ENCODE peak calls at places on chromosomes 11 and 22, in six cellular contexts. N is fibroblast of lung; R is heart right ventricle; Z is CD8-positive, alpha-beta memory T cell; K is lung; O is body of pancreas. J is an unnamed sample. For H3K27me3 and H3K4me1, the result is how much of the 10 kb centered on the place peaks cover.

GRCh38 chr22:42696331-42696967 is 24.2 kb downstream of the A4GALT start:
- DNase-seq in K (no peak), O (no peak), Z (no peak), R (no peak), N (no peak), J (no peak)

GRCh38 chr22:27690596-27690995 is 111.0 kb downstream of the MN1 start:
- DNase-seq in N (no peak), Z (no peak), K (no peak), O (no peak), R (no peak), J (no peak)

GRCh38 chr22:43293661-43294392 is 49.3 kb downstream of the SCUBE1 start:
- DNase-seq in R (peak), Z (no peak), N (no peak), O (no peak), K (peak), J (peak)

GRCh38 chr11:130780437-130780836 is 135.8 kb downstream of the SNX19 start:
- DNase-seq in Z (no peak), R (no peak), K (no peak), N (no peak), O (no peak), J (no peak)

GRCh38 chr22:29041408-29041807 is 20.2 kb downstream of the C22orf31 start:
- DNase-seq in R (no peak), Z (no peak), K (peak), N (peak), O (no peak), J (no peak)

GRCh38 chr22:22772396-22772795 is 115.2 kb upstream of the IGLL5 start:
- DNase-seq in O (no peak), Z (no peak), N (no peak), K (no peak), R (no peak), J (no peak)

GRCh38 chr11:76857776-76858461 is 2.8 kb upstream of the ACER3 start:
- DNase-seq in R (no peak), O (no peak), N (no peak), K (no peak), Z (no peak), J (no peak)

GRCh38 chr11:33703234-33703633 is 2.6 kb upstream of the C11orf91 start:
- DNase-seq in O (no peak), Z (no peak), N (no peak), K (no peak), R (no peak), J (no peak)

GRCh38 chr11:19980957-19981669 is 179.2 kb downstream of the DBX1 start:
- DNase-seq in O (peak), Z (no peak), K (no peak), N (peak), R (no peak), J (peak)

GRCh38 chr11:83508804-83509203 is 222.6 kb upstream of the CCDC90B start:
- DNase-seq in K (no peak), R (no peak), O (no peak), N (no peak), Z (no peak), J (peak)

GRCh38 chr22:20206709-20207215 is 55.9 kb upstream of the CCDC188 start:
- DNase-seq in Z (no peak), K (no peak), N (no peak), R (no peak), O (peak), J (no peak)

GRCh38 chr11:88174627-88175003 is 628 bp downstream of the RAB38 start:
- DNase-seq in N (peak), Z (no peak), R (peak), K (peak), O (peak), J (no peak)

GRCh38 chr11:3094223-3094824 is 37.1 kb upstream of the CARS1 start:
- DNase-seq in Z (no peak), K (no peak), R (no peak), N (no peak), O (no peak), J (no peak)

GRCh38 chr11:113091578-113091844 is 130.3 kb downstream of the NCAM1 start:
- DNase-seq in K (no peak), R (no peak), O (no peak), Z (no peak), N (no peak), J (no peak)

GRCh38 chr11:75344186-75344585 is 7.3 kb downstream of the ARRB1 start:
- DNase-seq in N (no peak), K (no peak), O (no peak), Z (no peak), R (no peak), J (no peak)

GRCh38 chr11:47269002-47269828 is 718 bp upstream of the MADD start:
- DNase-seq in N (peak), K (peak), R (peak), Z (peak), O (peak), J (peak)

GRCh38 chr11:112784323-112785073 is 176.7 kb upstream of the NCAM1 start:
- DNase-seq in O (peak), K (no peak), N (peak), R (peak), Z (no peak), J (no peak)

GRCh38 chr22:37750596-37751162 is 53.8 kb downstream of the TRIOBP start:
- DNase-seq in N (no peak), R (no peak), Z (no peak), K (no peak), O (no peak), J (no peak)

GRCh38 chr11:102925988-102926387 is 29.5 kb downstream of the MMP13 start:
- DNase-seq in N (no peak), R (no peak), O (no peak), K (no peak), Z (no peak), J (no peak)

GRCh38 chr22:43417555-43417954 is 5.7 kb downstream of the MPPED1 start:
- DNase-seq in N (no peak), R (no peak), K (no peak), O (no peak), Z (no peak), J (no peak)

GRCh38 chr11:111561801-111562325 is 21.3 kb downstream of the LAYN start:
- DNase-seq in O (no peak), Z (no peak), N (peak), R (no peak), K (no peak), J (no peak)

GRCh38 chr22:46764779-46765485 is 2.5 kb downstream of the TBC1D22A start:
- DNase-seq in N (no peak), Z (no peak), O (peak), R (no peak), K (no peak), J (no peak)

GRCh38 chr22:36541831-36542391 is 12.9 kb upstream of the EIF3D start:
- DNase-seq in K (no peak), R (no peak), Z (no peak), O (no peak), N (peak), J (no peak)

GRCh38 chr11:60810583-60810982 is 25.4 kb downstream of the MS4A10 start:
- DNase-seq in O (no peak), Z (no peak), N (no peak), K (no peak), R (no peak), J (no peak)

GRCh38 chr22:45196926-45197605 is 33.3 kb downstream of the NUP50 start:
- DNase-seq in N (no peak), K (no peak), R (no peak), Z (no peak), O (no peak), J (no peak)

GRCh38 chr11:111612211-111612610 is 10.0 kb downstream of the SIK2 start:
- DNase-seq in Z (no peak), R (no peak), K (no peak), N (peak), O (no peak), J (no peak)

GRCh38 chr22:24486501-24486921 is 8.6 kb upstream of the UPB1 start:
- DNase-seq in R (no peak), O (no peak), N (peak), Z (no peak), K (no peak), J (no peak)

GRCh38 chr22:30324008-30324730 is 2.6 kb downstream of the TBC1D10A start:
- DNase-seq in R (no peak), N (peak), O (no peak), K (no peak), Z (peak), J (no peak)
- H3K4me3 ChIP-seq in R (peak), N (peak), O (no peak), K (no peak), Z (peak), J (no peak)

GRCh38 chr11:1728281-1728680 is 22.1 kb downstream of the IFITM10 start:
- DNase-seq in N (no peak), K (no peak), O (no peak), Z (no peak), R (no peak), J (no peak)

GRCh38 chr11:1727861-1728260 is 22.5 kb downstream of the IFITM10 start:
- DNase-seq in R (no peak), N (no peak), K (no peak), Z (no peak), O (no peak), J (no peak)

GRCh38 chr11:1730230-1730629 is 20.2 kb downstream of the IFITM10 start:
- DNase-seq in N (no peak), K (no peak), R (no peak), Z (no peak), O (no peak), J (no peak)

GRCh38 chr11:1728931-1729691 is 21.3 kb downstream of the IFITM10 start:
- DNase-seq in N (no peak), K (no peak), R (no peak), O (no peak), Z (no peak), J (peak)

GRCh38 chr11:1729692-1730011 is 20.7 kb downstream of the IFITM10 start:
- DNase-seq in O (no peak), K (no peak), N (no peak), Z (no peak), R (no peak), J (no peak)
- H3K27me3 ChIP-seq in O (under half), K (under half), N (under half), Z (under half), R (half or more), J (under half)

GRCh38 chr11:5269715-5270147 is at the start of gene HBE1:
- DNase-seq in K (no peak), R (no peak), N (no peak), O (no peak), Z (no peak), J (no peak)

GRCh38 chr11:5265832-5266231 is 3.9 kb downstream of the HBE1 start:
- DNase-seq in R (no peak), N (no peak), Z (no peak), K (no peak), O (no peak), J (no peak)

GRCh38 chr11:5267033-5267563 is 2.6 kb downstream of the HBE1 start:
- DNase-seq in Z (no peak), O (no peak), K (no peak), R (no peak), N (no peak), J (no peak)

GRCh38 chr11:5272395-5273017 is 2.8 kb upstream of the HBE1 start:
- DNase-seq in N (no peak), R (no peak), O (no peak), K (no peak), Z (no peak), J (no peak)

DNA sequence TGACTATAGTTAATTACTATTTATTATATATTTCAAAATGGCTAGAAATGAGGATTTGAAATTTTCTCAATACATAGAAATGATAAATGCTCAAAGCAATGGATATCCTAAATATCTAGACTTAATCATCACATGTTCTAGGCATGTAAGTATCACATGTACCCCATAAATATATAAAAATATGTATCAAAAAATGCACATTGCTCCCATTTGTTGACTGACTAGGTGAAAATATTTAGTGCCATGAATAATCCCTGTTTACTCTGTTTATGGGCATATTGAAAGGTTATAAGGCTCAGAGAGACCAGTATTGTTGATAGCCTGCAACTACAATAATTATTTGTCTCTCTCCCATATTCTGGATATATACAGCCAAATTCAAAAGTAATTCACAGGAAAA is 3.1 kb downstream of the HBE1 start:
- DNase-seq in O (no peak), R (no peak), N (no peak), Z (no peak), K (no peak), J (no peak)
- H3K4me1 ChIP-seq in O (under half), R (under half), N (under half), Z (under half), K (under half), J (under half)

GRCh38 chr11:125081098-125081798 is 18.1 kb downstream of the SLC37A2 start:
- DNase-seq in R (no peak), Z (no peak), N (no peak), K (no peak), O (no peak), J (no peak)
- H3K4me3 ChIP-seq in R (no peak), Z (no peak), N (no peak), K (no peak), O (no peak), J (no peak)

DNA sequence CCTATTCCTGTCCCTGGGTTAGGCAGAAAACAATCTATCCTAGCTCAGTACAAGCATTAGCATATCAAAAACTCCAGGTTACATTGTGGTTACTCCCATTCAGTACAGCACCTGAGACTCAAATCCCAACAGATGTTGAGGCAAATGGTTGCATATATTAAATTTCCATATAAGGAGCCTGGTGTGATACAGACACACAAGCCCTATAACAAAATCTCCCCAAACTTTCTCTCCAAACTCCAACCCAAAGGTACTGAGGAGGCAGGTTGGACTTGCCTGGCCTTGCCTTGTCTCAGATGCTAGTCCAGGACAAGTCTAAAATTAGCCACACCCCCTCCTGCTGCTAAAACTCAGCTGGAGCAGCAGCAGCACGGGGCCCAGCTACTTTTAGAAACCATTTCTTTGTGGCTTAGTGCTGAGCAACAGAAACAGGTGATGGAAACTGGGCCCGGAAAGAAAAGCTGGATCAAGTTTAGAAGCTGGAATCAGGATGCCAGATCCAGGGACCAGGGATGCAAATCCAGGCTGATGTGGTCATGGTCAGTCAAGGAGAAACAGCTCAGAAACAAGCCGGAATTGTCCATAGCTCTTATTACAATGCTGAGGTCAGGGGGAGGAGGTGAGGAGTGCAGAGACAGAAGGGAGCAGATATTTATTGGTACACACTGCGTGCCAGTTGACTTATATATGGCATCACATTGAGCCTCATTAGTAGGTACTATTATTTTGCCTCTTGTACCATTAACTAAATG is 73.7 kb upstream of the AMOTL1 start:
- DNase-seq in N (no peak), R (no peak), K (no peak), Z (no peak), O (no peak), J (no peak)
- H3K27me3 ChIP-seq in N (under half), R (under half), K (under half), Z (under half), O (under half), J (under half)

GRCh38 chr11:133940034-133940433 is 16.7 kb downstream of the IGSF9B start:
- DNase-seq in R (no peak), O (no peak), Z (no peak), K (no peak), N (no peak), J (no peak)
- H3K4me1 ChIP-seq in R (under half), O (under half), Z (under half), K (under half), N (under half), J (under half)